ENCODE peak calls at places on chromosomes 16 and 17, in five cellular contexts. Y is right cardiac atrium; N is CD4-positive, CD25-positive, alpha-beta regulatory T cell; J is K562; O is uterus. L is an unnamed sample. For H3K4me1, the result is how much of the 10 kb centered on the place peaks cover.

GRCh38 chr16:1188781-1189189 is 35.9 kb downstream of the CACNA1H start:
- DNase-seq in Y (peak), N (peak), J (peak), O (peak), L (no peak)

GRCh38 chr16:68732741-68733399 is 4.2 kb upstream of the CDH1 start:
- DNase-seq in Y (no peak), N (no peak), J (peak), O (no peak), L (no peak)

GRCh38 chr17:28112199-28112995 is 69.9 kb downstream of the NLK start:
- DNase-seq in Y (peak), N (no peak), J (no peak), O (no peak), L (no peak)

GRCh38 chr16:84749815-84750214 is 50.0 kb downstream of the USP10 start:
- DNase-seq in Y (no peak), N (no peak), J (no peak), O (no peak), L (no peak)

GRCh38 chr17:27323538-27324212 is 29.8 kb downstream of the WSB1 start:
- DNase-seq in Y (peak), N (no peak), J (peak), O (peak), L (peak)

GRCh38 chr16:87076950-87077749 is 240.0 kb downstream of the C16orf95 start:
- DNase-seq in Y (peak), N (no peak), J (peak), O (no peak), L (peak)

GRCh38 chr17:74356640-74357465 is 4.8 kb downstream of the BTBD17 start:
- DNase-seq in Y (peak), N (no peak), J (no peak), O (no peak), L (no peak)

GRCh38 chr17:18980682-18981384 is 23.7 kb downstream of the FAM83G start:
- DNase-seq in Y (peak), N (no peak), J (no peak), O (no peak), L (no peak)

GRCh38 chr17:47252209-47252608 is 1.4 kb upstream of the ITGB3 start:
- DNase-seq in Y (no peak), N (no peak), J (no peak), O (no peak), L (no peak)

GRCh38 chr16:17828012-17828411 is 357.3 kb upstream of the XYLT1 start:
- DNase-seq in Y (no peak), N (no peak), J (no peak), O (no peak), L (no peak)

GRCh38 chr17:36089888-36090836 is at the start of gene CCL3:
- DNase-seq in Y (no peak), N (no peak), J (no peak), O (no peak), L (no peak)

GRCh38 chr16:19680972-19681371 is 37.1 kb downstream of the KNOP1 start:
- DNase-seq in Y (no peak), N (no peak), J (no peak), O (no peak), L (no peak)

GRCh38 chr17:58475985-58476384 is 12.2 kb downstream of the HSF5 start:
- DNase-seq in Y (no peak), N (no peak), J (no peak), O (no peak), L (no peak)

GRCh38 chr17:81890447-81891302 is 711 bp downstream of the ALYREF start:
- DNase-seq in Y (peak), N (no peak), J (peak), O (no peak), L (no peak)

GRCh38 chr17:77466596-77467223 is 325.9 kb downstream of the SEC14L1 start:
- DNase-seq in Y (peak), N (no peak), J (no peak), O (no peak), L (no peak)

GRCh38 chr16:19636436-19637267 is 81.1 kb downstream of the VPS35L start:
- DNase-seq in Y (no peak), N (no peak), J (no peak), O (no peak), L (no peak)

GRCh38 chr16:88853336-88853941 is 3.3 kb downstream of the GALNS start:
- DNase-seq in Y (no peak), N (no peak), J (no peak), O (no peak), L (peak)

GRCh38 chr16:85555549-85556455 is 57.3 kb upstream of the GSE1 start:
- DNase-seq in Y (peak), N (no peak), J (peak), O (peak), L (peak)

GRCh38 chr17:46777943-46778915 is 40.3 kb downstream of the WNT3 start:
- DNase-seq in Y (no peak), N (no peak), J (peak), O (no peak), L (no peak)

GRCh38 chr17:80192268-80192667 is 22.4 kb downstream of the CARD14 start:
- DNase-seq in Y (peak), N (no peak), J (no peak), O (no peak), L (no peak)

GRCh38 chr16:11320170-11320569 is 25.1 kb upstream of the RMI2 start:
- DNase-seq in Y (no peak), N (no peak), J (no peak), O (no peak), L (no peak)

GRCh38 chr17:72501404-72502110 is 380.7 kb downstream of the SOX9 start:
- DNase-seq in Y (peak), N (no peak), J (no peak), O (no peak), L (peak)

GRCh38 chr17:18968945-18969887 is 17.3 kb downstream of the SLC5A10 start:
- DNase-seq in Y (no peak), N (no peak), J (peak), O (no peak), L (peak)

GRCh38 chr17:34527908-34528470 is 51.4 kb upstream of the TMEM132E start:
- DNase-seq in Y (no peak), N (no peak), J (peak), O (no peak), L (no peak)

GRCh38 chr16:69859105-69859969 is 91.8 kb upstream of the CLEC18A start:
- DNase-seq in Y (no peak), N (no peak), J (peak), O (no peak), L (peak)

GRCh38 chr17:34837796-34838195 is 123.5 kb downstream of the CCT6B start:
- DNase-seq in Y (no peak), N (no peak), J (no peak), O (no peak), L (no peak)

GRCh38 chr16:19127205-19127604 is 13.4 kb downstream of the ITPRIPL2 start:
- DNase-seq in Y (no peak), N (no peak), J (no peak), O (no peak), L (no peak)

GRCh38 chr17:82458885-82459424 is 414 bp downstream of the NARF start:
- DNase-seq in Y (peak), N (peak), J (no peak), O (no peak), L (no peak)

GRCh38 chr17:20267459-20267842 is 199.9 kb downstream of the LGALS9B start:
- DNase-seq in Y (no peak), N (no peak), J (no peak), O (no peak), L (no peak)

GRCh38 chr16:324451-325334 is 27.8 kb downstream of the AXIN1 start:
- DNase-seq in Y (peak), N (peak), J (peak), O (no peak), L (no peak)

GRCh38 chr16:85234310-85235235 is 122.3 kb upstream of the CIBAR2 start:
- DNase-seq in Y (peak), N (no peak), J (peak), O (peak), L (peak)

GRCh38 chr16:29023279-29024278 is 38.7 kb downstream of the LAT start:
- DNase-seq in Y (no peak), N (no peak), J (no peak), O (no peak), L (no peak)

GRCh38 chr17:71922439-71922838 is 198.4 kb upstream of the SOX9 start:
- DNase-seq in Y (no peak), N (no peak), J (no peak), O (no peak), L (no peak)

GRCh38 chr17:77208217-77208808 is 67.5 kb downstream of the SEC14L1 start:
- DNase-seq in Y (peak), N (no peak), J (no peak), O (peak), L (no peak)

GRCh38 chr17:2393184-2393953 is 7.5 kb downstream of the MNT start:
- DNase-seq in Y (peak), N (peak), J (peak), O (peak), L (peak)

GRCh38 chr17:21174719-21175118 is 39.2 kb downstream of the TMEM11 start:
- DNase-seq in Y (peak), N (no peak), J (no peak), O (peak), L (no peak)

GRCh38 chr17:4247981-4248388 is 15.8 kb downstream of the ANKFY1 start:
- DNase-seq in Y (no peak), N (no peak), J (peak), O (no peak), L (no peak)

GRCh38 chr17:9273334-9274118 is 252.2 kb downstream of the NTN1 start:
- DNase-seq in Y (peak), N (no peak), J (no peak), O (peak), L (no peak)

GRCh38 chr16:75494184-75494583 is 1.1 kb downstream of the CHST6 start:
- DNase-seq in Y (no peak), N (no peak), J (no peak), O (no peak), L (no peak)
- H3K4me3 ChIP-seq in Y (no peak), N (no peak), J (no peak), O (no peak), L (no peak)

GRCh38 chr17:68247445-68248198 is at the start of gene AMZ2:
- DNase-seq in Y (peak), N (peak), J (peak), O (peak), L (peak)

GRCh38 chr17:68248199-68248825 is 469 bp downstream of the AMZ2 start:
- DNase-seq in Y (peak), N (no peak), J (no peak), O (peak), L (no peak)

GRCh38 chr17:68248886-68249872 is 1.3 kb downstream of the AMZ2 start:
- DNase-seq in Y (no peak), N (peak), J (no peak), O (no peak), L (no peak)

GRCh38 chr17:68246271-68247028 is 1.4 kb upstream of the AMZ2 start:
- DNase-seq in Y (peak), N (no peak), J (no peak), O (no peak), L (no peak)
- H3K27ac ChIP-seq in Y (no peak), N (peak), J (no peak), O (peak), L (no peak)

DNA sequence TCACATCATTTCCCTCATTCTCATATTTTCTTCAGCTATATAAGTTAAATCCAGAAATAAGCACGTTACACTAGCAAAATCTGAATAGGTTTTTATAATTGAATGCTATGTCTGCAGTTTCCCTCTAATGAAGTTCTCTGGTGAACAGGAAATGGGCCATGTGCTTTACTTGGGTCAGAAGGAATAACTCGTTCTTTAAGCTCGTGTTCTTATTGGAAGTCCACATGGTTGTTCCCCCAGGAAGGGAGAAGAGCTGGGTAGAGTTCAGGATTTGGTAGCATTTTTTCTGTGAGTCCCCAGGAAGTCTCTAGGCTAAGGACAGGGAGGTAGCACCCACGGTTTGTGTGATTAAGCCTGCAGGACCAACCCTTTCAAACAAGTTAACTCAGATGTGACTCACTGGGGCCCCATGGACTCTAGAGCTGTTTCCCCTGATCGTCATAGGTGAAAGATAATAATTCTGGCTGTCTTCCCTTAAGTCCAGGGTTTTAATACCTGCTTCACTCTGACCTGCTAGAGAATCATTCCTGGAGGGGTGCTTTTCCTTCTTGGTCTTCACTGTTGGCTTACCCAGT is 16.4 kb downstream of the SAP30BP start:
- DNase-seq in Y (no peak), N (no peak), J (no peak), O (no peak), L (no peak)
- H3K4me1 ChIP-seq in Y (under half), N (under half), J (under half), O (under half), L (under half)

GRCh38 chr17:40022961-40023541 is 7.8 kb downstream of the CSF3 start:
- DNase-seq in Y (no peak), N (no peak), J (peak), O (no peak), L (no peak)
- H3K4me3 ChIP-seq in Y (no peak), N (no peak), J (no peak), O (no peak), L (no peak)

GRCh38 chr17:37502009-37502936 is 12.6 kb downstream of the DUSP14 start:
- DNase-seq in Y (no peak), N (no peak), J (no peak), O (no peak), L (no peak)
- H3K27ac ChIP-seq in Y (no peak), N (no peak), J (no peak), O (no peak), L (no peak)

GRCh38 chr17:29612404-29613370 is 10.0 kb downstream of the CORO6 start:
- DNase-seq in Y (peak), N (no peak), J (no peak), O (no peak), L (no peak)
- H3K4me1 ChIP-seq in Y (under half), N (half or more), J (half or more), O (under half), L (under half)

GRCh38 chr16:30185141-30185682 is 1.8 kb downstream of the CORO1A start:
- DNase-seq in Y (peak), N (peak), J (no peak), O (peak), L (no peak)
- H3K4me3 ChIP-seq in Y (no peak), N (peak), J (no peak), O (no peak), L (no peak)